ENCODE peak calls at places on chromosomes 13 and 19, in five cellular contexts. S is cardiac muscle cell; I is HAP-1; M is activated naive CD4-positive, alpha-beta T cell treated with anti-CD3 and anti-CD28 coated beads, Interleukin-2, amount 10 ng/mL, durations not matched to agents 7 days and 5 days; K is H9. L is an unnamed sample.

GRCh38 chr13:33032037-33032625 is 15.9 kb downstream of the KL start:
- DNase-seq in I (no peak), K (no peak), S (no peak), M (no peak), L (no peak)

GRCh38 chr19:42023121-42023942 is 29.3 kb upstream of the ATP1A3 start:
- DNase-seq in S (peak; percentile 29), I (peak; percentile 24), K (peak; percentile 76), M (peak; percentile 38), L (peak; percentile 13)

GRCh38 chr13:59444210-59444857 is 719.4 kb downstream of the DIAPH3 start:
- DNase-seq in M (no peak), I (no peak), S (no peak), K (no peak), L (no peak)

GRCh38 chr13:91313103-91313502 is 34.4 kb upstream of the MIR17HG start:
- DNase-seq in I (no peak), M (peak; percentile 30), S (peak; percentile 29), K (no peak), L (peak; percentile 32)

GRCh38 chr19:45331411-45331810 is 8.7 kb upstream of the CKM start:
- DNase-seq in S (no peak), I (no peak), K (peak; percentile 55), M (no peak), L (no peak)

GRCh38 chr19:5804516-5805464 is at the start of gene NRTN:
- DNase-seq in M (peak; percentile 60), S (peak; percentile 71), I (peak; percentile 34), K (peak; percentile 67), L (no peak)

GRCh38 chr19:47514151-47514868 is 553 bp downstream of the NAPA start:
- DNase-seq in M (peak; percentile 26), S (no peak), I (no peak), K (no peak), L (no peak)

GRCh38 chr13:32682740-32683139 is 96.5 kb downstream of the PDS5B start:
- DNase-seq in S (no peak), I (no peak), M (no peak), K (no peak), L (no peak)

GRCh38 chr19:9075064-9075964 is 11.5 kb upstream of the OR1M1 start:
- DNase-seq in S (peak; percentile 37), M (no peak), K (peak; percentile 82), I (peak; percentile 81), L (no peak)

GRCh38 chr13:73754727-73755292 is 379.4 kb downstream of the KLF12 start:
- DNase-seq in S (peak; percentile 69), M (no peak), K (no peak), I (peak; percentile 80), L (peak; percentile 55)

GRCh38 chr13:112781881-112782361 is 92.1 kb downstream of the ATP11A start:
- DNase-seq in M (no peak), K (no peak), S (no peak), I (no peak), L (no peak)

GRCh38 chr13:84137292-84137691 is 255.0 kb upstream of the SLITRK1 start:
- DNase-seq in S (no peak), K (no peak), M (peak; percentile 77), I (no peak), L (peak; percentile 80)

GRCh38 chr13:112889351-112890290 is 79.4 kb upstream of the MCF2L start:
- DNase-seq in S (no peak), I (no peak), K (no peak), M (no peak), L (no peak)